ENCODE peak calls at places on chromosomes 3 and 15, in seven cellular contexts. B, H, D, S, E, J and F are unnamed samples.

GRCh38 chr3:157624801-157625200 is 121.6 kb upstream of the VEPH1 start:
- DNase-seq in S (no peak), B (no peak), H (no peak), E (no peak), J (no peak), D (no peak), F (no peak)

GRCh38 chr3:106261915-106262683 is 393.3 kb upstream of the CBLB start:
- DNase-seq in B (no peak), H (no peak), S (peak; percentile 17), E (no peak), D (no peak), J (peak; percentile 9), F (no peak)

GRCh38 chr3:2898591-2899353 is 211.4 kb downstream of the IL5RA start:
- DNase-seq in S (no peak), D (no peak), E (no peak), H (no peak), J (no peak), B (no peak), F (no peak)

GRCh38 chr15:29945943-29946591 is 123.8 kb upstream of the TJP1 start:
- DNase-seq in E (no peak), D (no peak), B (no peak), S (peak; percentile 70), H (no peak), J (no peak), F (no peak)

GRCh38 chr3:32856355-32856889 is 38.6 kb downstream of the TRIM71 start:
- DNase-seq in J (no peak), D (no peak), E (no peak), B (no peak), S (no peak), H (no peak), F (no peak)

GRCh38 chr3:173221010-173221409 is 80.0 kb upstream of the SPATA16 start:
- DNase-seq in S (peak; percentile 12), B (no peak), J (peak; percentile 9), H (no peak), E (peak; percentile 20), D (no peak), F (no peak)

GRCh38 chr3:149512073-149512782 is 37.7 kb downstream of the TM4SF4 start:
- DNase-seq in D (no peak), E (peak; percentile 72), J (peak; percentile 68), S (peak; percentile 74), H (no peak), B (peak; percentile 73), F (peak; percentile 83)

GRCh38 chr3:28575100-28575747 is 226.6 kb upstream of the AZI2 start:
- DNase-seq in S (peak; percentile 20), B (no peak), J (peak; percentile 13), H (no peak), E (peak; percentile 64), D (no peak), F (peak; percentile 76)